ENCODE peak calls at places on chromosomes 7 and 10, in five cellular contexts. Y is astrocyte of the cerebellum, L is NB4, M is GM20000, C is MM.1S. K is an unnamed sample.

GRCh38 chr7:918441-919113 is 35.9 kb downstream of the ADAP1 start:
- DNase-seq in Y (no peak), M (no peak), L (no peak), C (no peak), K (no peak)

GRCh38 chr7:121302214-121302745 is 26.5 kb upstream of the WNT16 start:
- DNase-seq in L (no peak), Y (no peak), M (no peak), C (no peak), K (peak)

GRCh38 chr10:98611432-98611831 is 164.7 kb upstream of the HPS1 start:
- DNase-seq in C (no peak), M (no peak), Y (no peak), L (no peak), K (no peak)

GRCh38 chr7:157358041-157358752 is 21.4 kb downstream of the DNAJB6 start:
- DNase-seq in Y (no peak), M (no peak), L (no peak), C (no peak), K (no peak)

GRCh38 chr7:128928159-128928558 is 9.6 kb upstream of the IRF5 start:
- DNase-seq in C (no peak), Y (no peak), L (no peak), M (no peak), K (no peak)

GRCh38 chr10:52780391-52781155 is 8.0 kb upstream of the MBL2 start:
- DNase-seq in M (no peak), Y (no peak), L (no peak), C (no peak), K (no peak)

GRCh38 chr10:58017719-58018367 is 249.9 kb downstream of the IPMK start:
- DNase-seq in M (no peak), Y (peak), C (no peak), L (no peak), K (no peak)

GRCh38 chr7:8144856-8145255 is 117.1 kb downstream of the ICA1 start:
- DNase-seq in L (no peak), M (no peak), Y (no peak), C (no peak), K (no peak)

GRCh38 chr7:124907490-124907889 is 22.1 kb downstream of the POT1 start:
- DNase-seq in Y (no peak), C (peak), M (no peak), L (no peak), K (no peak)

GRCh38 chr7:133931053-133931452 is 196.1 kb upstream of the LRGUK start:
- DNase-seq in L (no peak), C (no peak), M (no peak), Y (no peak), K (no peak)

GRCh38 chr10:123584419-123584775 is 81.8 kb upstream of the GPR26 start:
- DNase-seq in M (no peak), L (no peak), C (no peak), Y (no peak), K (no peak)

GRCh38 chr10:46554166-46554781 is 2.2 kb downstream of the GPRIN2 start:
- DNase-seq in M (no peak), Y (no peak), C (no peak), L (no peak), K (no peak)

GRCh38 chr7:85454904-85455303 is 268.0 kb upstream of the SEMA3D start:
- DNase-seq in M (no peak), C (no peak), L (no peak), Y (peak), K (no peak)
- TF ChIP-seq CTCF in M (no peak), C (no peak), L (no peak), Y (no peak), K (no peak)

GRCh38 chr10:88880287-88881094 is 446 bp downstream of the STAMBPL1 start:
- DNase-seq in M (peak), C (peak), Y (peak), L (peak), K (peak)
- TF ChIP-seq CTCF in M (no peak), C (no peak), Y (peak), L (no peak), K (peak)

GRCh38 chr10:30439931-30440330 is 5.9 kb downstream of the MAP3K8 start:
- DNase-seq in L (no peak), Y (no peak), C (no peak), M (no peak), K (no peak)
- TF ChIP-seq CTCF in L (no peak), Y (no peak), C (no peak), M (no peak), K (no peak)

GRCh38 chr7:78081888-78082287 is 283.3 kb downstream of the PHTF2 start:
- DNase-seq in Y (no peak), L (peak), M (no peak), C (no peak), K (no peak)
- TF ChIP-seq CTCF in Y (no peak), L (no peak), M (no peak), C (no peak), K (no peak)

GRCh38 chr10:23694446-23694920 is 255.6 kb downstream of the OTUD1 start:
- DNase-seq in Y (no peak), C (no peak), M (no peak), L (no peak), K (no peak)
- TF ChIP-seq CTCF in Y (no peak), C (no peak), M (no peak), L (no peak), K (no peak)

GRCh38 chr10:70320751-70321150 is 36.9 kb upstream of the NPFFR1 start:
- DNase-seq in C (no peak), M (no peak), L (no peak), Y (no peak), K (no peak)
- TF ChIP-seq CTCF in C (no peak), M (no peak), L (no peak), Y (no peak), K (no peak)

GRCh38 chr7:143355450-143356385 is 6.8 kb downstream of the FAM131B start:
- DNase-seq in L (no peak), C (no peak), Y (no peak), M (no peak), K (no peak)
- TF ChIP-seq CTCF in L (no peak), C (no peak), Y (no peak), M (no peak), K (no peak)